ENCODE peak calls at places on chromosomes 1 and 21, in seven cellular contexts. C, F, A, U, R, Y and S are unnamed samples.

GRCh38 chr1:187985897-187986654 is 1157.3 kb downstream of the PLA2G4A start:
- DNase-seq in R (no peak), C (no peak), Y (no peak), U (no peak), A (no peak), F (no peak), S (no peak)

GRCh38 chr1:41823453-41823852 is 95.3 kb downstream of the HIVEP3 start:
- DNase-seq in C (no peak), Y (peak; percentile 93), A (no peak), R (no peak), U (no peak), F (no peak), S (no peak)

GRCh38 chr1:90881034-90881433 is 140.8 kb downstream of the ZNF644 start:
- DNase-seq in R (no peak), U (no peak), F (no peak), C (no peak), A (no peak), Y (no peak), S (no peak)

GRCh38 chr21:46161180-46161799 is 5.9 kb upstream of the FTCD start:
- DNase-seq in U (no peak), Y (no peak), C (peak; percentile 8), R (peak; percentile 75), F (no peak), A (peak; percentile 20), S (no peak)

GRCh38 chr1:89615676-89616598 is 17.0 kb upstream of the LRRC8C start:
- DNase-seq in F (no peak), A (no peak), U (no peak), R (no peak), Y (no peak), C (no peak), S (no peak)

GRCh38 chr1:177948336-177948972 is 21.4 kb downstream of the SEC16B start:
- DNase-seq in F (peak; percentile 76), R (no peak), U (peak; percentile 66), Y (peak; percentile 75), C (peak; percentile 60), A (peak; percentile 50), S (no peak)

GRCh38 chr1:50735443-50735842 is 224.6 kb downstream of the FAF1 start:
- DNase-seq in C (no peak), A (no peak), F (peak; percentile 46), U (peak; percentile 18), R (no peak), Y (peak; percentile 18), S (no peak)

GRCh38 chr1:160219062-160219929 is 14.1 kb downstream of the PEA15 start:
- DNase-seq in U (peak; percentile 55), C (no peak), R (no peak), A (no peak), Y (peak; percentile 79), F (peak; percentile 75), S (peak; percentile 36)

GRCh38 chr1:203682401-203683383 is 56.1 kb downstream of the ATP2B4 start:
- DNase-seq in U (no peak), C (peak; percentile 43), A (no peak), F (no peak), Y (no peak), R (no peak), S (no peak)

GRCh38 chr1:197471248-197472035 is 203.4 kb downstream of the CRB1 start:
- DNase-seq in F (peak; percentile 31), Y (peak; percentile 51), C (no peak), R (no peak), U (no peak), A (no peak), S (no peak)

GRCh38 chr1:58848818-58849411 is 65.1 kb upstream of the JUN start:
- DNase-seq in U (peak; percentile 72), R (peak; percentile 99), F (peak; percentile 99), C (peak; percentile 74), Y (peak; percentile 13), A (no peak), S (peak; percentile 92)

GRCh38 chr21:29313662-29314408 is 15.1 kb downstream of the BACH1 start:
- DNase-seq in R (no peak), C (no peak), A (no peak), U (no peak), Y (no peak), F (no peak), S (no peak)

GRCh38 chr21:31370893-31371652 is 27.0 kb upstream of the TIAM1 start:
- DNase-seq in A (no peak), C (no peak), U (no peak), R (no peak), F (peak; percentile 54), Y (no peak), S (no peak)

GRCh38 chr1:179047637-179048002 is 21.9 kb downstream of the FAM20B start:
- DNase-seq in R (no peak), Y (no peak), A (no peak), F (peak; percentile 36), C (no peak), U (no peak), S (no peak)

GRCh38 chr1:148372731-148373130 is 110.4 kb downstream of the PPIAL4G start:
- DNase-seq in Y (no peak), C (no peak), A (no peak), U (no peak), R (no peak), F (peak; percentile 21), S (no peak)

GRCh38 chr1:21064057-21064456 is 112.6 kb downstream of the EIF4G3 start:
- DNase-seq in F (no peak), R (no peak), C (no peak), Y (no peak), U (no peak), A (no peak), S (no peak)

GRCh38 chr1:223081181-223081994 is 61.7 kb downstream of the TLR5 start:
- DNase-seq in R (peak; percentile 84), U (peak; percentile 76), A (peak; percentile 88), Y (peak; percentile 95), F (peak; percentile 84), C (peak; percentile 80), S (no peak)
- TF ChIP-seq CTCF in R (peak; percentile 74), U (peak; percentile 95), A (peak; percentile 86), Y (peak; percentile 94), F (peak; percentile 89), C (peak; percentile 95), S (peak; percentile 98)

GRCh38 chr1:11833900-11834299 is 13.7 kb downstream of the NPPA start:
- DNase-seq in C (no peak), A (no peak), Y (no peak), U (no peak), R (no peak), F (no peak), S (no peak)
- H3K4me3 ChIP-seq in C (no peak overlapping the region), A (no peak overlapping the region), Y (no peak overlapping the region), U (no peak overlapping the region), R (no peak overlapping the region), F (no peak overlapping the region), S (no peak overlapping the region)

GRCh38 chr1:223836586-223836985 is 9.2 kb downstream of the TP53BP2 start:
- DNase-seq in A (no peak), Y (no peak), F (no peak), C (no peak), U (no peak), R (no peak), S (no peak)
- TF ChIP-seq CTCF in A (no peak), Y (no peak), F (no peak), C (no peak), U (no peak), R (no peak), S (no peak)

GRCh38 chr21:39869141-39869818 is 2.0 kb downstream of the PCP4 start:
- DNase-seq in Y (no peak), F (no peak), A (no peak), C (no peak), U (no peak), R (no peak), S (no peak)

GRCh38 chr21:39866093-39866492 is 1.1 kb upstream of the PCP4 start:
- DNase-seq in A (no peak), R (no peak), Y (no peak), F (no peak), C (no peak), U (no peak), S (no peak)

GRCh38 chr21:39863111-39863510 is 4.1 kb upstream of the PCP4 start:
- DNase-seq in Y (no peak), F (peak; percentile 46), C (no peak), U (no peak), R (no peak), A (peak; percentile 30), S (no peak)

DNA sequence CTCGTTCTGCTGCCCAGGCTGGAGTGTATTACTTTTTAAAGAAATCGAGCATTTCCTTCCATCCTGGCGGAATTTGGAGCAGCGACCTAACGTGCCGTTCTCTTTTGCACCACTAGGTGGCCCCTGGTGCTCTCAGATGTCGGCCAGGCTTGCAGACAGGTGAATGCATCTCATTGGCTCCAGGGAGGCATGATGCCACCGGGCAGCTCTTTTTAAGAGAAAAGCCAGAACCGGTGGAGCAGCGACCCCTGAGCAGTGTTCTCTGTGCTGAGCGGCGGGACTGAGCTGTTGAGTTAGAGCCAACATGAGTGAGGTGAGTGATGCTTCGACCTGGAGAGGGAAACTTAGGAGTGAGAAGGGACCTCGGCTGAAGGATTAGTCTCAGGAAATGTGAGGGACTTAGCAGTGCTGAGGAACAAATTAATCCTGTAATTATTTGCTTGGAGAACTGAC is at the start of gene PCP4:
- DNase-seq in A (peak; percentile 66), R (no peak), Y (peak; percentile 93), U (peak; percentile 13), F (peak; percentile 32), C (peak; percentile 69), S (no peak)
- H3K4me3 ChIP-seq in A (no peak within 1 kb of the TSS), R (no peak within 1 kb of the TSS), Y (no peak within 1 kb of the TSS), U (no peak within 1 kb of the TSS), F (no peak within 1 kb of the TSS), C (peak within 1 kb of the TSS; percentile 6), S (no peak within 1 kb of the TSS)

DNA sequence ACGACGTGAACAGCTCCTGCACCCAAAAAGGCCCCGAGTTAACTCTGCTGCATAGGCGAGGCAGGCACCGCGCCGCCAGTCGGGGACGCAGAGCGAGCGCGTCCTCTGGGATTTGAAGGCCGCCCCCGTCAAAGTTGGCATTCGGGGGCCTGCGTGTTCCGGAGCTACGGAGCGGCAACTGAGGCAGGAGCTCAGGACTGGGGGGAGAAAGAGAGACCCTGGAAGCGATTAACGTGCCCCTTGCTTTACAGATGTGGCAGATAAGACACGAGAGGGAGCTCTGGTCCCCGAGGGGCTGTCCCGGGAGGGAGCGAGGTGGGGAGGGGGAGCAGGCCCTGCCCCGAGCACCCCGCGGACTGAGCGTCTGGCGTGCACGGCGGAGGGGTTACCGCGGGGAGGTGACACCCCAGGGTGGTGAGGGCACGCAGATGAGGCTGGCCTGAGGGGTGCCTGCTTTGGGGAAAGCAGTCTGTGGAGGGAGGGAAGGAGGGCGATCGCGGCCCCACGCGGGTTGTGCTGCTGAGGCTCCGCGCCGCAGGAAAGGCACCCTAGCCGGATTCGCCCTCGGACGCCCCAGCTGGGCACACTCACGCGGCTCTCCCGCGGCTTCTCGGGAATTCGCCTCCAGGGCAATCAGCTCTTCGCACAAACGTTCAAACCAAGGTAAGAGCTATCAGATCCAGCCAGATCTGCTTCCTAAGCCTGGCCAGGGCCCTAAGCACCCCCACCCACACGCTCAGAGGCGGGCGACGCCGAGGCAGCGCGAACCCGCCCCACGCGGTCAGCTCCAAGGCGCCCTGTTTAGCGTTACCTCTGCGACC is 26.5 kb downstream of the ACTA1 start:
- DNase-seq in R (no peak), A (no peak), U (no peak), F (no peak), C (no peak), Y (peak; percentile 32), S (no peak)
- TF ChIP-seq CTCF in R (no peak), A (no peak), U (no peak), F (peak; percentile 8), C (no peak), Y (peak; percentile 26), S (no peak)

DNA sequence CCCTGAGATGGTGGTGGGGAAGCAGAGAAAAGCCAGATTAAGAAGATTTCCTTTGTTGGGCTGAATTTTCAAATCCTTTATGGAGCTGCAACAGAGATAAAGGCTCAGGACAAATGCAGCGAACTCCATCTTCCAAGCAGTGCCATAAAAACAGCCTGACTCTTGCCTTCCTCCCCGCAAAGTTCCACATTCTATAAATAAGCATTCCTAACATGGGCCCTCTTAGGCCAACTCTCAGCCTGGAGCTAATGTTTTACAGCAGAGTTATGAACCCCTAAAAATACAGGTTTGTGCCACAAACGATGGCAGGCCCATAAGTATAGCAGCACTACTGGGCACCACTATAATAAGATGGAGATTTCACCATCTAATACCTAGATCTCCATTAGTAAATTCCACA is 27.2 kb downstream of the LMO4 start:
- DNase-seq in Y (no peak), F (no peak), U (no peak), A (no peak), R (no peak), C (no peak), S (no peak)
- H3K4me3 ChIP-seq in Y (no peak overlapping the region), F (no peak overlapping the region), U (no peak overlapping the region), A (no peak overlapping the region), R (no peak overlapping the region), C (no peak overlapping the region), S (no peak overlapping the region)